ENCODE peak calls at places on chromosomes 3 and 15, in nine cellular contexts. T, I, D, B, V, O, C, Q and M are unnamed samples.

GRCh38 chr3:13501056-13501455 is 20.9 kb downstream of the HDAC11 start:
- DNase-seq in C (no peak), V (peak), T (no peak), O (no peak), D (peak), Q (no peak), B (no peak), I (no peak), M (peak)

GRCh38 chr3:128846501-128846900 is 32.9 kb upstream of the ACAD9 start:
- DNase-seq in D (no peak), I (no peak), Q (no peak), V (peak), T (no peak), C (no peak), B (no peak), O (no peak), M (no peak)

GRCh38 chr15:99169769-99170311 is 65.0 kb downstream of the SYNM start:
- DNase-seq in T (peak), Q (no peak), O (no peak), I (peak), D (no peak), B (peak), V (no peak), C (no peak), M (no peak)

GRCh38 chr3:156175570-156175969 is 55.2 kb downstream of the KCNAB1 start:
- DNase-seq in B (peak), I (no peak), D (no peak), T (no peak), Q (no peak), C (no peak), V (no peak), O (no peak), M (no peak)

GRCh38 chr15:22253676-22254408 is 173.5 kb downstream of the OR4M2 start:
- DNase-seq in T (no peak), Q (no peak), V (no peak), B (no peak), O (no peak), I (no peak), D (no peak), C (no peak), M (no peak)

GRCh38 chr3:141337523-141337854 is 30.8 kb upstream of the ZBTB38 start:
- DNase-seq in O (no peak), B (no peak), D (no peak), V (no peak), Q (no peak), C (no peak), I (no peak), T (no peak), M (no peak)

GRCh38 chr3:57060089-57060829 is at the start of gene SPATA12:
- DNase-seq in T (peak), C (peak), D (no peak), I (peak), V (peak), B (peak), Q (peak), O (peak), M (peak)

GRCh38 chr3:193982258-193982659 is 153.7 kb upstream of the HES1 start:
- DNase-seq in B (no peak), Q (peak), D (peak), O (no peak), V (peak), C (no peak), I (no peak), T (peak), M (peak)

GRCh38 chr3:24963762-24964625 is 464.1 kb upstream of the RARB start:
- DNase-seq in T (no peak), V (no peak), C (peak), B (peak), O (peak), Q (no peak), I (peak), D (no peak), M (peak)

GRCh38 chr3:158909870-158910269 is 108.0 kb downstream of the MFSD1 start:
- DNase-seq in O (no peak), Q (no peak), V (no peak), D (no peak), B (no peak), C (no peak), I (no peak), T (no peak), M (peak)

GRCh38 chr3:142987080-142987700 is 14.2 kb upstream of the U2SURP start:
- DNase-seq in D (no peak), T (no peak), O (peak), C (no peak), V (no peak), B (peak), I (peak), Q (no peak), M (peak)

GRCh38 chr3:9717050-9717555 is 13.5 kb downstream of the CPNE9 start:
- DNase-seq in O (no peak), I (no peak), B (no peak), Q (no peak), C (no peak), V (no peak), T (no peak), D (no peak), M (no peak)

GRCh38 chr3:20576228-20576627 is 390.2 kb upstream of the SGO1 start:
- DNase-seq in B (peak), Q (no peak), O (no peak), D (no peak), C (no peak), V (no peak), T (no peak), I (no peak), M (no peak)

GRCh38 chr15:100224206-100225185 is 117.3 kb downstream of the ADAMTS17 start:
- DNase-seq in T (no peak), O (no peak), C (no peak), V (no peak), D (peak), I (no peak), B (no peak), Q (no peak), M (peak)

GRCh38 chr3:55486101-55486856 is 827 bp downstream of the WNT5A start:
- DNase-seq in O (peak), B (peak), I (peak), Q (peak), T (no peak), V (peak), D (peak), C (no peak), M (peak)

GRCh38 chr3:187850256-187851010 is 105.2 kb upstream of the BCL6 start:
- DNase-seq in D (no peak), O (no peak), C (no peak), Q (no peak), V (peak), I (peak), B (no peak), T (peak), M (peak)

GRCh38 chr3:42117175-42118008 is 26.2 kb downstream of the TRAK1 start:
- DNase-seq in Q (peak), I (peak), C (no peak), V (peak), B (peak), T (peak), D (no peak), O (peak), M (peak)

GRCh38 chr3:169342652-169343051 is 320.9 kb downstream of the MECOM start:
- DNase-seq in I (no peak), T (no peak), D (no peak), Q (no peak), V (no peak), C (no peak), O (peak), B (no peak), M (no peak)

GRCh38 chr3:43169987-43170386 is 64.1 kb upstream of the POMGNT2 start:
- DNase-seq in Q (no peak), T (no peak), I (no peak), D (no peak), O (no peak), B (no peak), C (no peak), V (no peak), M (no peak)
- TF ChIP-seq CTCF in Q (no peak), T (no peak), I (no peak), D (no peak), O (no peak), B (no peak), C (no peak), V (no peak), M (no peak)

GRCh38 chr3:31220431-31220830 is 312.3 kb upstream of the STT3B start:
- DNase-seq in B (no peak), T (no peak), V (no peak), I (no peak), Q (no peak), D (no peak), C (no peak), O (no peak), M (no peak)
- H3K4me3 ChIP-seq in B (no peak), T (no peak), V (no peak), I (no peak), Q (no peak), D (no peak), C (no peak), O (no peak), M (no peak)

GRCh38 chr15:64905119-64905831 is 6.4 kb upstream of the ANKDD1A start:
- DNase-seq in T (peak), O (peak), B (peak), D (peak), C (no peak), Q (peak), V (peak), I (peak), M (peak)
- TF ChIP-seq CTCF in T (peak), O (peak), B (peak), D (peak), C (no peak), Q (no peak), V (peak), I (peak), M (peak)

DNA sequence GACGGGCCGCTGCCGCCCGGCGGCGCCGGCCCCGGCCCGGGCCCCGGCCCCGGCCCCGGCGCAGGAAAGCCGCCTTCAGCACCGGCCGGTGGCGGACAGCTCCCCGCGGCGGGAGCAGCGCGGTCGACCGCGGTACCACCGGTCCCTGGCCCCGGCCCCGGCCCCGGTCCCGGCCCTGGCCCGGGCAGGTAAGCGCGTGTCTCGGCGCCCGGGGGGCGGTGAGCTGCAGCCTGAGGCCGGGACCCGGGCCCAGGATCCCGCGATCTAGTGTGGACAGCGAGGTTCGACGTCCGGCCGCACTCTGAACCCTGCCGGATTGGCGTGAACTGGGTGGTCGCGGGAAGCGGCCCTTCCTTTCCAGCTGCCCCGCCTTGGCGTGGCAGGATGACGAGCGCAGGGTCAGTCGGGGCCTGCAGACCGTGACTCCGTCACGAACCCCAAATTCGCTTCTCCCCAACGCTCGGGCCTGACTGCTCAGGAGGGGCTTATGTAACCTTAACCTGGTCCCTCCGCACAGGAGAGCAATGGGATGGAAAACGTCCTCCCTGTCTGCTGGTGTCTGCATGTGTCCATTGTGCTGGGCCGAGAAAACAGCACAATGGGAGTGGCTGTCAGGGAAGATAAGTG is 475 bp downstream of the BSN start:
- DNase-seq in D (peak), V (peak), T (no peak), O (peak), B (peak), Q (peak), I (peak), C (no peak), M (peak)
- H3K4me3 ChIP-seq in D (peak), V (peak), T (peak), O (peak), B (peak), Q (peak), I (peak), C (peak), M (no peak)

DNA sequence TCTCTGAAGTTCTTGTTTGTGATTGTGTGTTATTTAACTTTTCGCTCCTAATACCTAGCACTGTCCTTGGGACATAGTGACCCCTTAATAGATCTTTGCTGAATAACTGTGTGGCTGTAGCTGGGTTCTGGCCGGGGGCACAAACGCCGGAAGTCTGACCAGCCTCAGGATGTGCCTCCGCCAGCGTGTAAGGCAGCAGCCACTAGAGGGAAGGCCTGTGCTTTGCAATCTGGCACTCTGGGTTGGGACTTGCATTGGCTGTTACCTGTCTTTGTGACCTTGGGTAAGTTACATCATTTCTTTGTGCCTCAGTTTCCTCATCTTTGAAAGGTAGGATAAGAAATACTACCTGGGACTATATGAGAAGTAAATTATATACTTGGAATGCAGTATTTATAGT is 158.7 kb downstream of the GHSR start:
- DNase-seq in O (peak), C (no peak), T (peak), D (peak), I (no peak), Q (no peak), B (no peak), V (no peak), M (no peak)
- TF ChIP-seq CTCF in O (peak), C (peak), T (peak), D (peak), I (peak), Q (no peak), B (no peak), V (peak), M (peak)

GRCh38 chr15:34721157-34721801 is 33.5 kb downstream of the GJD2 start:
- DNase-seq in T (no peak), I (no peak), D (no peak), B (no peak), Q (no peak), O (no peak), V (no peak), C (no peak), M (no peak)

GRCh38 chr15:34719051-34719882 is 35.5 kb downstream of the GJD2 start:
- DNase-seq in I (no peak), T (no peak), V (no peak), D (no peak), Q (no peak), C (no peak), B (no peak), O (no peak), M (no peak)

GRCh38 chr15:34724486-34724885 is 30.3 kb downstream of the GJD2 start:
- DNase-seq in T (no peak), O (no peak), V (no peak), C (no peak), B (no peak), Q (no peak), I (no peak), D (no peak), M (no peak)

GRCh38 chr15:34719883-34720148 is 35.0 kb downstream of the GJD2 start:
- DNase-seq in I (no peak), O (no peak), D (no peak), Q (no peak), C (no peak), B (no peak), T (no peak), V (no peak), M (no peak)

GRCh38 chr15:34721802-34722795 is 32.7 kb downstream of the GJD2 start:
- DNase-seq in O (peak), B (peak), T (peak), Q (no peak), C (no peak), I (peak), D (peak), V (no peak), M (peak)
- H3K4me3 ChIP-seq in O (peak), B (no peak), T (peak), Q (peak), C (no peak), I (peak), D (peak), V (peak), M (no peak)